ENCODE peak calls at places on chromosomes 4 and X, in four cellular contexts. G, V, P and C are unnamed samples.

GRCh38 chr4:181877329-181877848 is 365.8 kb upstream of the TENM3 start:
- DNase-seq in G (no peak), V (no peak), P (no peak), C (no peak)

GRCh38 chr4:147378780-147379179 is 102.1 kb upstream of the EDNRA start:
- DNase-seq in G (no peak), V (no peak), P (no peak), C (no peak)

GRCh38 chr4:10715696-10716095 is 31.1 kb upstream of the CLNK start:
- DNase-seq in G (no peak), V (no peak), P (no peak), C (no peak)

GRCh38 chrX:31199051-31199769 is 127.4 kb upstream of the FTHL17 start:
- DNase-seq in G (no peak), V (no peak), P (no peak), C (no peak)

GRCh38 chrX:39675619-39676018 is 422.1 kb downstream of the BCOR start:
- DNase-seq in G (no peak), V (peak), P (peak), C (no peak)

GRCh38 chr4:90845777-90846176 is 718.6 kb downstream of the CCSER1 start:
- DNase-seq in G (no peak), V (no peak), P (no peak), C (no peak)

GRCh38 chr4:37970702-37971101 is 10.5 kb downstream of the PTTG2 start:
- DNase-seq in G (peak), V (peak), P (peak), C (peak)

GRCh38 chrX:151815461-151815860 is 80.9 kb downstream of the CNGA2 start:
- DNase-seq in G (no peak), V (no peak), P (no peak), C (no peak)

GRCh38 chr4:60019180-60019579 is 1180.9 kb upstream of the ADGRL3 start:
- DNase-seq in G (no peak), V (no peak), P (no peak), C (no peak)

GRCh38 chrX:36867143-36867542 is 141.0 kb upstream of the FAM47C start:
- DNase-seq in G (peak), V (no peak), P (no peak), C (no peak)

GRCh38 chr4:55038176-55038890 is 87.1 kb downstream of the KDR start:
- DNase-seq in G (no peak), V (no peak), P (peak), C (no peak)

GRCh38 chr4:182189107-182189878 is 53.9 kb upstream of the TENM3 start:
- DNase-seq in G (peak), V (no peak), P (no peak), C (no peak)

GRCh38 chr4:87266986-87267385 is 46.6 kb upstream of the KLHL8 start:
- DNase-seq in G (no peak), V (no peak), P (no peak), C (no peak)

GRCh38 chrX:38225093-38225492 is 4.4 kb upstream of the SRPX start:
- DNase-seq in G (no peak), V (no peak), P (no peak), C (no peak)

GRCh38 chr4:73859614-73860088 is 6.6 kb downstream of the PF4V1 start:
- DNase-seq in G (no peak), V (no peak), P (no peak), C (no peak)

GRCh38 chr4:4671774-4672349 is 130.0 kb upstream of the STX18 start:
- DNase-seq in G (no peak), V (no peak), P (no peak), C (no peak)

GRCh38 chr4:103011378-103012025 is 8.0 kb downstream of the SLC9B1 start:
- DNase-seq in G (peak), V (no peak), P (no peak), C (no peak)

GRCh38 chr4:148445071-148445902 is 3.1 kb upstream of the NR3C2 start:
- DNase-seq in G (peak), V (peak), P (peak), C (peak)

GRCh38 chr4:6926681-6927478 is 17.3 kb downstream of the TBC1D14 start:
- DNase-seq in G (peak), V (no peak), P (no peak), C (peak)

GRCh38 chr4:25884040-25884788 is 21.4 kb upstream of the SEL1L3 start:
- DNase-seq in G (no peak), V (no peak), P (no peak), C (no peak)

GRCh38 chr4:637536-637935 is 12.2 kb downstream of the PDE6B start:
- DNase-seq in G (no peak), V (peak), P (no peak), C (peak)

GRCh38 chrX:107135965-107136307 is 17.3 kb upstream of the RBM41 start:
- DNase-seq in G (no peak), V (no peak), P (no peak), C (no peak)

DNA sequence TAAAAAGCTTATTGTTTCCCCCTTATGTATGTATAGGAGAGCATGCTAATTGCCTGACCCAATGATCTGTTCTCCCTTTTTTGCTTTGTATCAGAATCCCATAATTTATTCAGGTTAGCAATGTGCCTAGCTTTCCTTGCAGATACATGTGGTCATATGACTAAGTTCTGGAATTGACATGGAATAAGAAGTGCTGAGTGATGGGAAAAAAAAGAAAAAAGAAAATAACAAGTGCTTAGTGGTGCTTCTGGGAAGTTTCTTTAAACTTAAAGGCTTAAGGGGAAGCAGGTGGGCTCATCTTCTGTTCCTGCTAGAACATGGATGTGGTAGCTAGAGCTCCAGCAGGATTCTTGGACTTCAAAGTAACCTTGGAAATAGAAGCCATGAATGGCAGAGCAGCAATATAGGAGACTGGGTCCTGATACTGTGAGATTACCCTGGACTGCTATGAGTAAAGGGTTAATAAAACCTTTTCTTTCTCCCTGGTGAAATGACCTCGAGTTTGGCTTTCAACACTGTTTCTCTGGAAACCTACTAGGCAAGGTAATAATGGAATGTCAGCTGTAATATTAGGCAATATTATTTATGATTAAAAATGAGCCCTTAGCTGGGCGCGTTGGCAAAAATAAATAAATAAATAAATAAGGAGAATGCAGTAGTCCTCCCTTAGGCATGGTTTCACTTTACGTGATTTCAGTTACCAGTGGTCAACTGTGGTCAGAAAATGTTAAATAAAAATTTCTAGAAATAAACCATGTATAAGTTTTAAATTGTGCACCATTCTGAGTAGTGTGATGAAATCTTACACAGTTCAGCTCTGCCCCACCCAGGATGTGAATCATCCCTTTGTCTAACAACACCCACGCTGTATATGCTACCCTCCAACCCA is 16.7 kb upstream of the RBM41 start:
- DNase-seq in G (peak), V (no peak), P (no peak), C (no peak)
- TF ChIP-seq EP300 in G (peak), V (no peak), P (no peak), C (no peak)

DNA sequence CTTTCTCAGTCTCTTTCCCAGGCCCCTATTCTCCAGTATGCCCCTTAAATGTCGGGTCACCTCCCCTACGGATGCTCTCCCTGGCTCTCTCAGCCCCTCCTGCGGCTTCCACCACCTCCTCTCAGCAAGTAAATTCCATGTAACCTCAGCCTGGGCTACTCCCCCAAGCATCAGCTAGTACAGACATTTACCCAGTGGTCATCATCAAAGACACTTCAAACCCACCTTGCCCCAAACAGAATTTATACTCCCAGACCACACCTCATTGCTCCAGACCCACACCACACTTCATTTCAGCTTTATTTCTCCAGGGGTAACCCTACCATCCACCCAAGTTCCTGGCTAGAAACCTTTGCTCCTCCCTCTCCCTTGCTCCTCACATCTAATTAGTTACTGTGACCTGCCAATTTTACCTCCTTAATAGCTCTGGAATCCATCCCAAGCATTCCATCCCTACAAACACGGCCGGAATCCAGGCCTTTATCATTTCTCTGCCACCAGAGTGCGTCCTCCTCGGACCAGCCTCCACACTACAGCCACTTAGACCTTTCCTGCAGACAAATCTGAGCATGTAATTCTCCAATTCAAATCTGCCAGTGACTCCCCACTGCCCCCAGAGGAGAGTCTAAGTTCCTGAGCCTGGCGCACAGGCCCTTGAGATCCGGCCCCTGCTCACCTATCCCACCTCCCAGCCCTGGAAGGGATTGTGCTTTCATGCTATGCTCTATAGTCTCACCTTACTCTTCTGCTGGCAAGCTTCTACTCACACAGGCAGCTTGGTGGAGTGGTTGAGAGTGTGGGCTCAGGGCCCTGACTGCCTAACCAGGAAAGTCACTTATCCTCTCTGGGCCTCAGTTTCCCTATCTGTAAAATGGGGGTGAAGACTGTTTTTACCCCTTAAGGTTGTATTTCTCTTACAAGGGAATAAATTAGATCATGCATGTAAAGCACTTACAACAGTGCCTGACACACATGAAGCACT is 31.4 kb downstream of the PJA1 start:
- DNase-seq in G (peak), V (no peak), P (peak), C (no peak)
- TF ChIP-seq CTCF in G (peak), V (no peak), P (no peak), C (no peak)

GRCh38 chrX:16573781-16574180 is 76.2 kb upstream of the S100G start:
- DNase-seq in G (no peak), V (no peak), P (no peak), C (no peak)
- TF ChIP-seq EP300 in G (no peak), V (no peak), P (no peak), C (no peak)

GRCh38 chr4:140372607-140373327 is 679 bp upstream of the SCOC start:
- DNase-seq in G (peak), V (no peak), P (no peak), C (no peak)
- TF ChIP-seq CTCF in G (no peak), V (peak), P (no peak), C (no peak)

GRCh38 chr4:169645627-169646026 is 25.2 kb downstream of the CLCN3 start:
- DNase-seq in G (no peak), V (no peak), P (no peak), C (no peak)

GRCh38 chr4:169644802-169645201 is 24.4 kb downstream of the CLCN3 start:
- DNase-seq in G (no peak), V (no peak), P (no peak), C (no peak)

GRCh38 chr4:169634975-169635374 is 14.6 kb downstream of the CLCN3 start:
- DNase-seq in G (no peak), V (no peak), P (no peak), C (no peak)

GRCh38 chr4:169640261-169640880 is 20.0 kb downstream of the CLCN3 start:
- DNase-seq in G (no peak), V (no peak), P (no peak), C (no peak)
- TF ChIP-seq EP300 in G (no peak), V (no peak), P (no peak), C (no peak)

GRCh38 chr4:78737951-78738350 is 38.2 kb upstream of the BMP2K start:
- DNase-seq in G (no peak), V (no peak), P (no peak), C (no peak)
- TF ChIP-seq CTCF in G (no peak), V (no peak), P (no peak), C (no peak)